ENCODE peak calls at places on chromosomes 13 and 19, in six cellular contexts. One of them, this sample, is unnamed.

GRCh38 chr19:5035105-5035761 is 66.3 kb downstream of the KDM4B start:
- DNase-seq in posterior vena cava: no peak
- DNase-seq in GM19239: no peak
- DNase-seq in uterus: no peak
- DNase-seq in epithelial cell of proximal tubule: no peak
- DNase-seq in AG10803: no peak
- DNase-seq in this sample: no peak

GRCh38 chr13:60397693-60398437 is 845 bp downstream of the TDRD3 start:
- DNase-seq in posterior vena cava: peak
- DNase-seq in uterus: peak
- DNase-seq in GM19239: peak
- DNase-seq in epithelial cell of proximal tubule: no peak
- DNase-seq in AG10803: peak
- DNase-seq in this sample: peak

GRCh38 chr19:34253711-34254551 is 423 bp upstream of the GARRE1 start:
- DNase-seq in posterior vena cava: peak
- DNase-seq in AG10803: peak
- DNase-seq in epithelial cell of proximal tubule: no peak
- DNase-seq in uterus: peak
- DNase-seq in GM19239: no peak
- DNase-seq in this sample: peak

GRCh38 chr19:5997371-5997770 is 19.4 kb upstream of the RANBP3 start:
- DNase-seq in epithelial cell of proximal tubule: no peak
- DNase-seq in GM19239: no peak
- DNase-seq in AG10803: no peak
- DNase-seq in uterus: no peak
- DNase-seq in posterior vena cava: no peak
- DNase-seq in this sample: no peak

GRCh38 chr13:24135674-24136300 is 24.7 kb upstream of the SPATA13 start:
- DNase-seq in posterior vena cava: no peak
- DNase-seq in uterus: no peak
- DNase-seq in epithelial cell of proximal tubule: no peak
- DNase-seq in GM19239: no peak
- DNase-seq in AG10803: peak
- DNase-seq in this sample: peak

GRCh38 chr13:108083056-108083455 is 132.3 kb downstream of the LIG4 start:
- DNase-seq in epithelial cell of proximal tubule: no peak
- DNase-seq in posterior vena cava: no peak
- DNase-seq in uterus: no peak
- DNase-seq in GM19239: no peak
- DNase-seq in AG10803: no peak
- DNase-seq in this sample: no peak

GRCh38 chr19:44800461-44800860 is 8.4 kb upstream of the BCAM start:
- DNase-seq in posterior vena cava: peak
- DNase-seq in GM19239: peak
- DNase-seq in AG10803: peak
- DNase-seq in epithelial cell of proximal tubule: no peak
- DNase-seq in uterus: peak
- DNase-seq in this sample: peak

GRCh38 chr13:70568571-70568970 is 460.3 kb upstream of the KLHL1 start:
- DNase-seq in posterior vena cava: no peak
- DNase-seq in epithelial cell of proximal tubule: peak
- DNase-seq in AG10803: peak
- DNase-seq in uterus: no peak
- DNase-seq in GM19239: peak
- DNase-seq in this sample: peak

GRCh38 chr13:41494202-41494601 is 36.9 kb downstream of the RGCC start:
- DNase-seq in AG10803: no peak
- DNase-seq in GM19239: no peak
- DNase-seq in posterior vena cava: no peak
- DNase-seq in epithelial cell of proximal tubule: no peak
- DNase-seq in uterus: no peak
- DNase-seq in this sample: no peak

GRCh38 chr13:100344544-100344943 is 244.0 kb downstream of the GGACT start:
- DNase-seq in uterus: no peak
- DNase-seq in AG10803: no peak
- DNase-seq in posterior vena cava: no peak
- DNase-seq in GM19239: no peak
- DNase-seq in epithelial cell of proximal tubule: no peak
- DNase-seq in this sample: no peak

GRCh38 chr19:48123907-48124675 is 13.5 kb upstream of the PLA2G4C start:
- DNase-seq in GM19239: no peak
- DNase-seq in uterus: no peak
- DNase-seq in AG10803: peak
- DNase-seq in posterior vena cava: no peak
- DNase-seq in epithelial cell of proximal tubule: no peak
- DNase-seq in this sample: peak

GRCh38 chr13:65309906-65310305 is 1920.2 kb downstream of the PCDH9 start:
- DNase-seq in epithelial cell of proximal tubule: no peak
- DNase-seq in uterus: no peak
- DNase-seq in GM19239: no peak
- DNase-seq in posterior vena cava: peak
- DNase-seq in AG10803: no peak
- DNase-seq in this sample: no peak

GRCh38 chr19:46719629-46720515 is 3.0 kb upstream of the PRKD2 start:
- DNase-seq in uterus: no peak
- DNase-seq in posterior vena cava: no peak
- DNase-seq in GM19239: no peak
- DNase-seq in AG10803: no peak
- DNase-seq in epithelial cell of proximal tubule: no peak
- DNase-seq in this sample: no peak

GRCh38 chr13:113364933-113365371 is 1.0 kb upstream of the GRTP1 start:
- DNase-seq in posterior vena cava: no peak
- DNase-seq in epithelial cell of proximal tubule: no peak
- DNase-seq in GM19239: no peak
- DNase-seq in uterus: peak
- DNase-seq in AG10803: no peak
- DNase-seq in this sample: no peak

GRCh38 chr13:50485979-50486935 is 357.2 kb downstream of the DLEU7 start:
- DNase-seq in epithelial cell of proximal tubule: no peak
- DNase-seq in AG10803: peak
- DNase-seq in uterus: no peak
- DNase-seq in posterior vena cava: no peak
- DNase-seq in GM19239: no peak
- DNase-seq in this sample: no peak

This sample was measured in GM03348.